ENCODE peak calls at places on chromosomes 5 and 9, in four cellular contexts. V is left cardiac atrium; M is memory B cell; E is stimulated activated CD8-positive, alpha-beta memory T cell treated with anti-CD3 and anti-CD28 coated beads, Interleukin-15, amount 100 ng/mL, for 1 hour. Z is an unnamed sample.

GRCh38 chr9:103471241-103471640 is 476.1 kb downstream of the CYLC2 start:
- DNase-seq in V (no peak), M (no peak), E (no peak), Z (no peak)

GRCh38 chr5:60503771-60504170 is 196.2 kb downstream of the DEPDC1B start:
- DNase-seq in E (no peak), M (no peak), V (no peak), Z (no peak)

GRCh38 chr5:99747342-99747741 is 787.8 kb upstream of the FAM174A start:
- DNase-seq in V (no peak), M (no peak), E (no peak), Z (no peak)

GRCh38 chr9:133581553-133582343 is 27.4 kb downstream of the FAM163B start:
- DNase-seq in E (no peak), V (peak; percentile 88), M (no peak), Z (no peak)

GRCh38 chr5:11076945-11077613 is 316.0 kb upstream of the DAP start:
- DNase-seq in E (no peak), V (no peak), M (no peak), Z (no peak)

GRCh38 chr5:66769839-66770617 is 173.8 kb downstream of the MAST4 start:
- DNase-seq in V (peak; percentile 24), E (no peak), M (no peak), Z (no peak)

GRCh38 chr9:120668399-120668798 is 45.9 kb downstream of the MEGF9 start:
- DNase-seq in V (no peak), M (no peak), E (no peak), Z (no peak)

GRCh38 chr9:125906144-125906543 is 159.0 kb downstream of the PBX3 start:
- DNase-seq in M (no peak), E (no peak), V (no peak), Z (no peak)

GRCh38 chr9:31740705-31741104 is 643.7 kb upstream of the ACO1 start:
- DNase-seq in V (no peak), E (no peak), M (no peak), Z (no peak)

GRCh38 chr5:65832603-65833228 is 93.7 kb upstream of the ERBIN start:
- DNase-seq in V (no peak), M (no peak), E (no peak), Z (no peak)

GRCh38 chr9:8474937-8475336 is 675.4 kb upstream of the DMAC1 start:
- DNase-seq in M (no peak), V (no peak), E (no peak), Z (no peak)

GRCh38 chr9:137441289-137441934 is at the start of gene ENTPD8:
- DNase-seq in E (no peak), V (peak; percentile 29), M (no peak), Z (no peak)

Z was measured in KG1.